ENCODE peak calls at places on chromosomes 11 and 22, in eight cellular contexts. S is HCT116, X is H1, B is K562, T is endothelial cell of umbilical vein, W is GM23338, Q is SK-N-SH, E is HepG2. U is an unnamed sample. For H3K79me2, the result is how much of the 10 kb centered on the place peaks cover.

GRCh38 chr11:39678996-39679395 is 1780.5 kb downstream of the LRRC4C start:
- DNase-seq in S (no peak), X (no peak), B (no peak), T (no peak), W (no peak), Q (no peak), E (no peak), U (no peak)

GRCh38 chr22:48744967-48745841 is 1082.5 kb downstream of the BRD1 start:
- DNase-seq in S (no peak), X (no peak), B (no peak), T (no peak), W (no peak), Q (no peak), E (no peak), U (no peak)

GRCh38 chr22:24432059-24432853 is 4.9 kb downstream of the ADORA2A start:
- DNase-seq in S (no peak), X (no peak), B (peak), T (no peak), W (no peak), Q (peak), E (no peak), U (no peak)

GRCh38 chr11:65314501-65315203 is at the start of gene CDC42EP2:
- DNase-seq in S (peak), X (no peak), B (peak), T (peak), W (peak), Q (peak), E (peak), U (no peak)

GRCh38 chr11:11567862-11568650 is 53.7 kb downstream of the GALNT18 start:
- DNase-seq in S (peak), X (no peak), B (no peak), T (no peak), W (no peak), Q (no peak), E (no peak), U (peak)

GRCh38 chr11:117884994-117885393 is 8.5 kb upstream of the FXYD6 start:
- DNase-seq in S (no peak), X (no peak), B (no peak), T (no peak), W (no peak), Q (no peak), E (no peak), U (no peak)

GRCh38 chr11:11463397-11463796 is 110.3 kb upstream of the CSNK2A3 start:
- DNase-seq in S (no peak), X (no peak), B (no peak), T (no peak), W (no peak), Q (peak), E (no peak), U (no peak)

GRCh38 chr22:37918580-37919274 is 12.6 kb downstream of the MICALL1 start:
- DNase-seq in S (no peak), X (no peak), B (no peak), T (no peak), W (no peak), Q (no peak), E (no peak), U (no peak)

GRCh38 chr11:67371549-67372231 is 1.7 kb downstream of the CLCF1 start:
- DNase-seq in S (no peak), X (no peak), B (peak), T (no peak), W (peak), Q (peak), E (peak), U (no peak)

GRCh38 chr11:13314676-13315394 is 37.2 kb downstream of the BMAL1 start:
- DNase-seq in S (no peak), X (no peak), B (no peak), T (no peak), W (no peak), Q (no peak), E (no peak), U (no peak)

GRCh38 chr11:18720086-18720810 is 5.7 kb downstream of the IGSF22 start:
- DNase-seq in S (no peak), X (no peak), B (no peak), T (no peak), W (no peak), Q (no peak), E (no peak), U (no peak)

GRCh38 chr11:100557830-100558611 is 129.1 kb upstream of the ARHGAP42 start:
- DNase-seq in S (no peak), X (no peak), B (no peak), T (no peak), W (no peak), Q (no peak), E (no peak), U (no peak)

GRCh38 chr11:47950396-47950795 is 30.0 kb upstream of the PTPRJ start:
- DNase-seq in S (no peak), X (no peak), B (no peak), T (no peak), W (no peak), Q (no peak), E (no peak), U (peak)

GRCh38 chr22:35555351-35555915 is 14.8 kb downstream of the RASD2 start:
- DNase-seq in S (no peak), X (no peak), B (no peak), T (no peak), W (no peak), Q (no peak), E (no peak), U (no peak)

GRCh38 chr11:13061294-13061990 is 52.3 kb downstream of the RASSF10 start:
- DNase-seq in S (no peak), X (no peak), B (no peak), T (no peak), W (no peak), Q (no peak), E (no peak), U (no peak)

GRCh38 chr11:1839924-1840779 is 1.4 kb downstream of the TNNI2 start:
- DNase-seq in S (no peak), X (no peak), B (no peak), T (no peak), W (no peak), Q (no peak), E (no peak), U (no peak)

GRCh38 chr11:65078151-65078550 is 5.7 kb downstream of the CDCA5 start:
- DNase-seq in S (peak), X (no peak), B (peak), T (peak), W (peak), Q (peak), E (peak), U (no peak)

GRCh38 chr22:48536691-48537591 is 1290.7 kb downstream of the BRD1 start:
- DNase-seq in S (no peak), X (no peak), B (no peak), T (no peak), W (no peak), Q (no peak), E (no peak), U (no peak)

GRCh38 chr11:124194696-124195418 is 11.7 kb downstream of the OR10D3 start:
- DNase-seq in S (peak), X (no peak), B (peak), T (peak), W (peak), Q (peak), E (peak), U (peak)

GRCh38 chr22:46825145-46825544 is 62.7 kb downstream of the TBC1D22A start:
- DNase-seq in S (no peak), X (no peak), B (no peak), T (no peak), W (no peak), Q (peak), E (no peak), U (no peak)
- H3K79me2 ChIP-seq in S (under half), X (under half), B (under half), T (under half), W (under half), Q (half or more), E (under half), U (under half)

GRCh38 chr22:44186121-44186510 is 5.4 kb downstream of the PARVG start:
- DNase-seq in S (no peak), X (no peak), B (no peak), T (no peak), W (no peak), Q (no peak), E (no peak), U (no peak)

GRCh38 chr22:44188316-44188715 is 7.6 kb downstream of the PARVG start:
- DNase-seq in S (no peak), X (no peak), B (no peak), T (no peak), W (no peak), Q (no peak), E (no peak), U (no peak)

GRCh38 chr22:44188986-44189630 is 8.4 kb downstream of the PARVG start:
- DNase-seq in S (no peak), X (no peak), B (no peak), T (no peak), W (no peak), Q (peak), E (no peak), U (no peak)

GRCh38 chr22:44186737-44187136 is 6.0 kb downstream of the PARVG start:
- DNase-seq in S (no peak), X (no peak), B (no peak), T (no peak), W (no peak), Q (no peak), E (no peak), U (no peak)

GRCh38 chr22:44187652-44188230 is 7.0 kb downstream of the PARVG start:
- DNase-seq in S (no peak), X (no peak), B (no peak), T (no peak), W (no peak), Q (no peak), E (no peak), U (no peak)
- TF ChIP-seq POLR2AphosphoS5 in S (no peak), X (no peak), B (no peak), T (no peak), W (no peak), Q (no peak), E (no peak), U (no peak)

GRCh38 chr22:45742866-45743450 is 71.3 kb downstream of the ATXN10 start:
- DNase-seq in S (no peak), X (no peak), B (no peak), T (no peak), W (no peak), Q (no peak), E (peak), U (no peak)

GRCh38 chr22:45743687-45744086 is 72.1 kb downstream of the ATXN10 start:
- DNase-seq in S (no peak), X (no peak), B (no peak), T (no peak), W (no peak), Q (no peak), E (peak), U (no peak)

GRCh38 chr22:45740236-45740635 is 68.6 kb downstream of the ATXN10 start:
- DNase-seq in S (no peak), X (no peak), B (no peak), T (no peak), W (no peak), Q (no peak), E (no peak), U (no peak)

GRCh38 chr22:45744442-45744841 is 72.8 kb downstream of the ATXN10 start:
- DNase-seq in S (no peak), X (no peak), B (no peak), T (no peak), W (no peak), Q (no peak), E (no peak), U (no peak)
- H3K79me2 ChIP-seq in S (under half), X (under half), B (under half), T (under half), W (under half), Q (under half), E (under half), U (under half)

GRCh38 chr11:46914910-46915309 is 3.4 kb downstream of the LRP4 start:
- DNase-seq in S (no peak), X (no peak), B (no peak), T (no peak), W (no peak), Q (no peak), E (no peak), U (no peak)

GRCh38 chr11:46917109-46918086 is 952 bp downstream of the LRP4 start:
- DNase-seq in S (no peak), X (no peak), B (no peak), T (no peak), W (peak), Q (peak), E (peak), U (no peak)

GRCh38 chr11:46918087-46918751 is at the start of gene LRP4:
- DNase-seq in S (no peak), X (no peak), B (peak), T (no peak), W (peak), Q (peak), E (no peak), U (no peak)

GRCh38 chr11:46916251-46916650 is 2.1 kb downstream of the LRP4 start:
- DNase-seq in S (no peak), X (no peak), B (no peak), T (no peak), W (no peak), Q (no peak), E (no peak), U (no peak)

GRCh38 chr11:46916669-46917108 is 1.7 kb downstream of the LRP4 start:
- DNase-seq in S (no peak), X (no peak), B (peak), T (peak), W (peak), Q (peak), E (peak), U (no peak)
- TF ChIP-seq POLR2AphosphoS5 in S (no peak), X (no peak), B (no peak), T (no peak), W (no peak), Q (no peak), E (no peak), U (no peak)

GRCh38 chr11:94825111-94825880 is 57.1 kb downstream of the AMOTL1 start:
- DNase-seq in S (no peak), X (no peak), B (no peak), T (no peak), W (no peak), Q (no peak), E (no peak), U (no peak)
- H3K79me2 ChIP-seq in S (under half), X (under half), B (under half), T (under half), W (under half), Q (under half), E (under half), U (under half)

GRCh38 chr11:44236261-44236660 is 73.7 kb downstream of the ALX4 start:
- DNase-seq in S (no peak), X (no peak), B (no peak), T (no peak), W (no peak), Q (no peak), E (no peak), U (no peak)

DNA sequence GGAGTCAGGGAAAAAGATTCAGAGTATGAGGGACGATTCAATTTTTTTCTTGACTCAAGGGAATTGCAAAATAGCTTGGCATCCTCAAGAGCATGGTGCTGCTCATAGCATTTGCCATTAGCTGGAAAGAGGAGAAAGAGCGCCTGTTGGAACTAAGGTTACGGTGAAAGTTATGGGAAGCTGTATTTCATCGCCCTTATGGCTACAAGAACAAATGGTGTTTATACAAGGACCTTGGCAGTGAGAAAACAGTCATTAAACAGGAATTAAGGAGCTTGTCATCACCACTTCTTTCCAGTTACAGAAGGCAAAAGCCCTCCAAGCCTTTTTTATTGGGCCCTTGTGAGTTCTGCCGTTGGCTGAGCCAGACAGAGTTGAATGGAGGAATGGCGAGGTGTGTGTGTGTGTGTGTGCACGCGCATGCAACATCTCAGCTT is 74.2 kb downstream of the ALX4 start:
- DNase-seq in S (no peak), X (no peak), B (no peak), T (no peak), W (no peak), Q (no peak), E (no peak), U (no peak)
- TF ChIP-seq POLR2AphosphoS5 in S (no peak), X (no peak), B (no peak), T (no peak), W (no peak), Q (no peak), E (no peak), U (no peak)

DNA sequence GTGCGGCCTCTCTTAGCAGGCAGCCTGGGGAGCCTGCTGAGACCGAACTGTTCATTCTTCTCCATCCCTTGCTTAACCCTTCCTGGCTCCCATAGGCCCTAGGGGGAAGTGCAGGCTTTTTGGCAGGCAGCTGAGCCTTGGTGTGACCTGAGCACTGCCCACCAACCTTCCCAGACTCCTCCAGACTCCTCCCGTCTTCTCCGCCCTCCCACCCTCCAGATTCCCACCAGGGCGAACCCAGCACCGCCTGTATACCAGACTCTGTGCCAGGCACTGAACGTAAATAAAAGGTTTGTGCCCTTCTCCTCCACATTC is 7.9 kb downstream of the RELT start:
- DNase-seq in S (no peak), X (no peak), B (no peak), T (no peak), W (no peak), Q (no peak), E (no peak), U (no peak)
- H3K79me2 ChIP-seq in S (half or more), X (under half), B (half or more), T (half or more), W (under half), Q (half or more), E (under half), U (half or more)

GRCh38 chr22:40533712-40534378 is 102.7 kb downstream of the MRTFA start:
- DNase-seq in S (no peak), X (no peak), B (peak), T (peak), W (peak), Q (no peak), E (no peak), U (peak)

GRCh38 chr22:40531951-40532900 is 104.3 kb downstream of the MRTFA start:
- DNase-seq in S (no peak), X (no peak), B (no peak), T (no peak), W (no peak), Q (peak), E (no peak), U (no peak)

GRCh38 chr22:40526960-40527359 is 109.6 kb downstream of the MRTFA start:
- DNase-seq in S (no peak), X (no peak), B (no peak), T (no peak), W (no peak), Q (no peak), E (no peak), U (no peak)

GRCh38 chr22:40525250-40525884 is 111.2 kb downstream of the MRTFA start:
- DNase-seq in S (no peak), X (no peak), B (peak), T (peak), W (peak), Q (no peak), E (peak), U (no peak)

DNA sequence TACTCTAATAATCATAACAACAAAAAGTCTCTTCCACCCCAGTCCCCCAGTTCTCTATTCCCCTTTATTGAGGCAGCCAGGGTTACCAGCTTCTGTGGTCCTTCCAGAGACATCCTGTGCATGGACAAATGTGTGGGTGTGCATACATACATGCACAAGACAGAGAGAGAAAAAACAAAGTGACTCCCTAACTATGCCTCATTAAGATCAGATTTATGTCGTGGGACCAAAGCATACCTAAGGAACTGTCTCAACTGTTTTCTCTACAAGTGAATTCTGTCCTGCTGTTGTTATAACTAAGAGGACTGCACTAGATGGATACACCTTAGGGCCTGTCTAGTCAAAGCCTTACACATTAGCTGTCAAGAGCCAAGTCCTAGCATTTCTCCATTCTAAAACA is 106.7 kb downstream of the MRTFA start:
- DNase-seq in S (no peak), X (no peak), B (no peak), T (no peak), W (no peak), Q (no peak), E (no peak), U (no peak)
- TF ChIP-seq POLR2AphosphoS5 in S (no peak), X (no peak), B (no peak), T (no peak), W (no peak), Q (no peak), E (no peak), U (no peak)

GRCh38 chr22:31461699-31462098 is 27.9 kb downstream of the EIF4ENIF1 start:
- DNase-seq in S (no peak), X (no peak), B (no peak), T (no peak), W (no peak), Q (no peak), E (no peak), U (no peak)
- H3K79me2 ChIP-seq in S (under half), X (under half), B (under half), T (under half), W (under half), Q (under half), E (under half), U (under half)

U was measured in GM12878.